ENCODE peak calls at places on chromosomes 5 and 9, in nine cellular contexts. R, Y, M, K, B, S, T, A and Q are unnamed samples. For H3K4me1, the result is how much of the 10 kb centered on the place peaks cover.

GRCh38 chr9:83166369-83166768 is 103.4 kb upstream of the RASEF start:
- DNase-seq in R (no peak), Y (peak), M (peak), K (peak), B (no peak), S (no peak), T (no peak), A (no peak), Q (no peak)

GRCh38 chr5:79235222-79235577 is 731 bp upstream of the JMY start:
- DNase-seq in R (no peak), Y (no peak), M (no peak), K (peak), B (no peak), S (no peak), T (no peak), A (peak), Q (no peak)

GRCh38 chr5:65334077-65334476 is 147.6 kb downstream of the ADAMTS6 start:
- DNase-seq in R (peak), Y (peak), M (peak), K (peak), B (no peak), S (no peak), T (no peak), A (peak), Q (no peak)

GRCh38 chr5:148014276-148014675 is 49.5 kb upstream of the SPINK5 start:
- DNase-seq in R (no peak), Y (no peak), M (peak), K (no peak), B (no peak), S (no peak), T (no peak), A (no peak), Q (no peak)

GRCh38 chr9:116543731-116544400 is 143.2 kb upstream of the TRIM32 start:
- DNase-seq in R (peak), Y (no peak), M (peak), K (no peak), B (no peak), S (no peak), T (no peak), A (no peak), Q (no peak)

GRCh38 chr9:121026260-121026691 is 23.8 kb downstream of the C5 start:
- DNase-seq in R (no peak), Y (no peak), M (peak), K (peak), B (no peak), S (no peak), T (no peak), A (no peak), Q (no peak)

GRCh38 chr9:129887210-129888084 is 52.2 kb downstream of the USP20 start:
- DNase-seq in R (no peak), Y (peak), M (peak), K (peak), B (no peak), S (no peak), T (peak), A (no peak), Q (no peak)

GRCh38 chr9:136012651-136013050 is 51.5 kb upstream of the UBAC1 start:
- DNase-seq in R (peak), Y (peak), M (peak), K (no peak), B (peak), S (no peak), T (peak), A (peak), Q (no peak)

GRCh38 chr9:136295055-136295454 is 8.8 kb downstream of the CCDC187 start:
- DNase-seq in R (no peak), Y (no peak), M (no peak), K (no peak), B (no peak), S (no peak), T (no peak), A (no peak), Q (no peak)

GRCh38 chr5:172679621-172680212 is 38.7 kb downstream of the NEURL1B start:
- DNase-seq in R (no peak), Y (no peak), M (no peak), K (peak), B (no peak), S (no peak), T (no peak), A (no peak), Q (no peak)

GRCh38 chr9:31100311-31100710 is 1284.1 kb upstream of the ACO1 start:
- DNase-seq in R (no peak), Y (no peak), M (no peak), K (no peak), B (no peak), S (no peak), T (no peak), A (no peak), Q (no peak)

GRCh38 chr9:21761309-21761901 is 41.0 kb upstream of the MTAP start:
- DNase-seq in R (no peak), Y (no peak), M (peak), K (no peak), B (no peak), S (no peak), T (no peak), A (no peak), Q (no peak)

GRCh38 chr5:174919351-174919750 is 195.0 kb downstream of the MSX2 start:
- DNase-seq in R (no peak), Y (no peak), M (no peak), K (no peak), B (no peak), S (no peak), T (no peak), A (no peak), Q (no peak)

GRCh38 chr9:14961372-14962068 is 51.3 kb upstream of the FREM1 start:
- DNase-seq in R (no peak), Y (peak), M (no peak), K (peak), B (no peak), S (no peak), T (no peak), A (peak), Q (no peak)

GRCh38 chr5:65102826-65103673 is 334.3 kb downstream of the CWC27 start:
- DNase-seq in R (peak), Y (peak), M (peak), K (peak), B (peak), S (peak), T (peak), A (no peak), Q (peak)

DNA sequence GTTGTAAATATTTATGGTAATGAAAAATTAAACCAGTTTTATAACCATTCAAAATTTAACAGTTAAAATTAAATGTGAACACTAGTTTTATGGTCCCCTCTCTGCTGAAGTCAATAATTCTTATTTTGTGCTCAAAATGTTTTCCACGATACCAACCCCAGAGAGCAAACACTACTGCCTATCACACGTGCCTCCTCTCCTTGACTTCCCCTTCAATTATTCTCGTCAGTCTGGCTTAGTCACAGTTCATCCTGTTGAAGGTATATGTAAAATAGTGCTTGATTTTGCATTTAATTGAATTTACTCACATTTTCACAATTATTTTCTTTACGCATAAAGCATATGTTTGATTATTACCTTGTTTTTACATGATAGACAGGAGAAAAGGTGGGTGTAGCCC is 148.8 kb downstream of the CCDC192 start:
- DNase-seq in R (no peak), Y (no peak), M (no peak), K (peak), B (no peak), S (no peak), T (no peak), A (no peak), Q (no peak)
- H3K4me1 ChIP-seq in R (under half), Y (under half), M (under half), K (under half), B (under half), S (under half), T (under half), A (under half), Q (under half)

GRCh38 chr9:91157891-91158660 is 203.6 kb downstream of the AUH start:
- DNase-seq in R (no peak), Y (no peak), M (no peak), K (no peak), B (no peak), S (no peak), T (no peak), A (no peak), Q (no peak)

GRCh38 chr9:91156451-91157234 is 205.1 kb downstream of the AUH start:
- DNase-seq in R (no peak), Y (peak), M (no peak), K (no peak), B (no peak), S (no peak), T (no peak), A (no peak), Q (no peak)

GRCh38 chr9:91155181-91155580 is 206.5 kb downstream of the AUH start:
- DNase-seq in R (no peak), Y (no peak), M (no peak), K (no peak), B (no peak), S (no peak), T (no peak), A (no peak), Q (no peak)

GRCh38 chr9:91154686-91155085 is 207.0 kb downstream of the AUH start:
- DNase-seq in R (no peak), Y (no peak), M (no peak), K (no peak), B (no peak), S (no peak), T (no peak), A (no peak), Q (no peak)

GRCh38 chr9:91155746-91156145 is 206.0 kb downstream of the AUH start:
- DNase-seq in R (no peak), Y (no peak), M (no peak), K (no peak), B (no peak), S (no peak), T (no peak), A (no peak), Q (no peak)
- H3K4me1 ChIP-seq in R (under half), Y (under half), M (under half), K (under half), B (under half), S (under half), T (under half), A (under half), Q (under half)

DNA sequence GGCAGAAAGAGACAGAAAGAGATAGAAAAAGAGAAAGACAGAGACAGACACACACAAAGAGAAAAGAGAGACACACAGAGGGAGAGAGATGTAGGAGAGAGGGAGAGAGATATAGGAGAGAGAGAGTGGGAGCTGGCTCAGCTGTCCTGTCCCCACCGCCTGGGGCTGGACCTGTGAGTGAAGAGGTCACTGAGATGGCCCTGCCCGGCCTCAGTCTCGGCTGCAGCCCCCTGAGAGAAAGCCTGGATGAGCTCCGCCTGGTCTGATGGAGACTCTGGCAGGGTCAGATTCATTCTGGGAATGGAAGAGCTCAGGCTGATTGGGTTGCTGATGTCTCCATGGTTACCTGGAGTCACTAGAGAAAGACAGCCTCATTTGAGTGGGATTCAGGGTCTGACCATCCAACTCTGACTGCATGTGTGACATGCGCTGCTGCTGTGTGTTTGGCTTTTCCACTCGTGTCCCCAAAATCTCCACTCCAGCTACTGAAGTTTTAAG is 27.0 kb upstream of the SEMA4D start:
- DNase-seq in R (no peak), Y (no peak), M (no peak), K (no peak), B (peak), S (no peak), T (no peak), A (no peak), Q (no peak)
- H3K4me1 ChIP-seq in R (under half), Y (under half), M (under half), K (under half), B (under half), S (under half), T (half or more), A (under half), Q (under half)

GRCh38 chr5:14401639-14402038 is 180.0 kb upstream of the OTULINL start:
- DNase-seq in R (no peak), Y (no peak), M (no peak), K (no peak), B (no peak), S (no peak), T (no peak), A (no peak), Q (no peak)
- H3K4me1 ChIP-seq in R (under half), Y (under half), M (under half), K (under half), B (under half), S (under half), T (under half), A (under half), Q (under half)

DNA sequence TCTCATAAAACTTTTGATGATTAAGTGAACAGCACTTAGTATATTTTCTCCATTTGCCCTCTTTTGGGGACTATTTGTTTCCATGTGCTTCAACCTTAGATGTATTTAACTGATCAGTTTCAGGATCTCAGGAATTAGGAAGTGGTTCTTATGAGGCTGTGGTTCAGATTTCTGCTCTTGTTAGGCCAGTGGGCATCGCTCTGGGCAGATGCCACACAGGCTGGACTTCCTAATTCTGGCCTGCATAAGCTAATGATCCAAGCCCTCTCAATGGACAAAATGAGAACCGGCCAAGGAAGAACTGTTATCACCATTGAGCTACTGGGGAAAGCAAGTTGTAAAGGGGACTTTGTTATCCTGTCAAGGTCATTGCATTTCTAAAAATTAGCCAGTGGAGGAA is 6.9 kb downstream of the ARHGAP26 start:
- DNase-seq in R (no peak), Y (no peak), M (no peak), K (no peak), B (no peak), S (no peak), T (no peak), A (no peak), Q (no peak)
- H3K4me1 ChIP-seq in R (half or more), Y (under half), M (under half), K (under half), B (under half), S (under half), T (under half), A (under half), Q (half or more)

DNA sequence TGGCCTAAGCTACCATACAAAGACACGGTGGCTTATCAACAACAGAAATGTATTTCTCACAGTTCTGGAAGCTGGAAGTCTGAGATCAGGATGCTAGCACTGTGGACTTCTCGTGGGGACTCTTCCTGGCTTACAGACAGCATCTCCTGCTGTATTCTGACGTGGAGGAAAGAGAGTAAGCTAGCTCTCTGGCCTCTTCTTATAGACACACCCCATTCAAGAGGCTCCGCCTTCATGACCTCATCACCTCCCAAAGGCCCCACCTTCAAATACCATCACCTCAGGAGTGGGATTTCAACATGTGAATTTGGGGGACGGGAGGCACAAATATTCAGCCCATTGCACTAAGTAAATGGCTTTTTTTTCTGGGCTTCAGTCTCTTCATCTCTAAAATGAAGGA is 27.6 kb downstream of the KCNMB1 start:
- DNase-seq in R (no peak), Y (no peak), M (no peak), K (no peak), B (no peak), S (no peak), T (no peak), A (no peak), Q (no peak)
- H3K4me1 ChIP-seq in R (half or more), Y (under half), M (under half), K (under half), B (under half), S (under half), T (under half), A (under half), Q (half or more)

DNA sequence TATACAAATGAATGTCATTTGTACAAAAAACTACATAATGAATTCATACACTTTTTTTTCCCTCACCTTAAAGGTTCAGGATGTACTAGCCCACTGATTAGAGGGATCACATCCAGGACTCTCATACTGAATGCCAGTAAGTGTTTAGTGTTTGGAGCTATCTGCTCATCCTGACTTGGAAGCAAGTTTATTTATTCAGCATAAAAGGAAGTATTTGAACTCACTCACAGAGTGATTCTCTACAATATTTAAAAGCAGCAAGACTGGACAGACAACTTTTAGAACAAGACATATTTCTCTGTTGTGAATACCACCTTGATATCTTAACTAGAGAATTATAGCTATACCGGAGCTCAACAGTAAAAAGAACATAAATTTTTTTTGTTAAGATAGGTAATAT is 14.8 kb upstream of the IQGAP2 start:
- DNase-seq in R (no peak), Y (no peak), M (no peak), K (no peak), B (no peak), S (no peak), T (no peak), A (no peak), Q (no peak)
- H3K4me1 ChIP-seq in R (under half), Y (under half), M (under half), K (under half), B (under half), S (under half), T (half or more), A (under half), Q (under half)

GRCh38 chr5:151092750-151093149 is 11.9 kb upstream of the TNIP1 start:
- DNase-seq in R (no peak), Y (no peak), M (peak), K (peak), B (no peak), S (no peak), T (no peak), A (peak), Q (no peak)
- H3K4me1 ChIP-seq in R (under half), Y (under half), M (under half), K (under half), B (under half), S (under half), T (under half), A (half or more), Q (half or more)

DNA sequence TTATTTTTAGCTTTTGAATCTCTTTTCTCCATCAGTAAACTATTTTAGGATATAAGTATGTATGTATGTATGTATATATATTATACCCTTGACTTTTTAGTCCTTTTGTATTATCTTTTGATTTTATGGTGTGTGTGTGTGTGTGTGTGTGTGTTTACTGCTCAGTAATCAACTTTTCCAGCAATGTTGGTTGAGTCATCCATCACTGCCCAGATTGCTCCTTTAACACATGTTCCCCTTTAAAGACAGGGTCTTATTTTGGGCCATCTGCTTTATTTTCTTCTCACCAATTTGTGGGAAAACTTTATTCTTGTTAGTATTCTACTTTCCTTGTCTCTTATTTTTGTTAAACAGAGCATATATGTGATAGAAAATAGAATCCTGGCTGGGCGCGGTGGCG is 28.1 kb downstream of the ANKRD33B start:
- DNase-seq in R (no peak), Y (no peak), M (no peak), K (no peak), B (no peak), S (no peak), T (no peak), A (no peak), Q (no peak)
- H3K4me1 ChIP-seq in R (half or more), Y (under half), M (under half), K (under half), B (under half), S (under half), T (under half), A (under half), Q (half or more)